ENCODE peak calls at places on chromosomes 16 and 17, in nine cellular contexts. G is RWPE2, K is heart left ventricle, E is progenitor cell of endocrine pancreas, O is Calu3, V is HFFc6, I is thoracic aorta, X is chondrocyte, Y is WTC11. T is an unnamed sample.

GRCh38 chr16:27598921-27599565 is 49.1 kb downstream of the KATNIP start:
- DNase-seq in G (no peak), K (no peak), E (no peak), O (no peak), V (no peak), I (no peak), X (peak), Y (no peak), T (no peak)

GRCh38 chr16:49431591-49432290 is 58.1 kb downstream of the C16orf78 start:
- DNase-seq in G (no peak), K (no peak), E (no peak), O (no peak), V (no peak), I (no peak), X (no peak), Y (no peak), T (no peak)

GRCh38 chr17:1083451-1084187 is 86.7 kb downstream of the TIMM22 start:
- DNase-seq in G (no peak), K (no peak), E (no peak), O (no peak), V (no peak), I (no peak), X (no peak), Y (no peak), T (peak)

GRCh38 chr17:27380551-27380950 is 75.7 kb upstream of the KSR1 start:
- DNase-seq in G (no peak), K (no peak), E (no peak), O (no peak), V (no peak), I (no peak), X (peak), Y (no peak), T (no peak)

GRCh38 chr17:44981221-44981968 is 13.3 kb upstream of the C1QL1 start:
- DNase-seq in G (no peak), K (no peak), E (no peak), O (peak), V (peak), I (no peak), X (no peak), Y (no peak), T (peak)

GRCh38 chr17:81411305-81411704 is 16.0 kb downstream of the BAHCC1 start:
- DNase-seq in G (no peak), K (no peak), E (no peak), O (no peak), V (no peak), I (no peak), X (no peak), Y (no peak), T (no peak)

GRCh38 chr16:4556580-4556979 is 440 bp downstream of the C16orf96 start:
- DNase-seq in G (no peak), K (no peak), E (no peak), O (peak), V (no peak), I (no peak), X (no peak), Y (no peak), T (no peak)

GRCh38 chr16:16992986-16993783 is 477.6 kb downstream of the XYLT1 start:
- DNase-seq in G (no peak), K (no peak), E (no peak), O (no peak), V (no peak), I (no peak), X (no peak), Y (no peak), T (no peak)

GRCh38 chr17:49089094-49089493 is 43.5 kb upstream of the B4GALNT2 start:
- DNase-seq in G (no peak), K (no peak), E (no peak), O (no peak), V (no peak), I (no peak), X (no peak), Y (no peak), T (no peak)

GRCh38 chr17:77403854-77404253 is 263.1 kb downstream of the SEC14L1 start:
- DNase-seq in G (no peak), K (no peak), E (no peak), O (no peak), V (no peak), I (no peak), X (no peak), Y (no peak), T (no peak)

GRCh38 chr17:77398274-77398673 is 257.5 kb downstream of the SEC14L1 start:
- DNase-seq in G (no peak), K (no peak), E (no peak), O (no peak), V (no peak), I (no peak), X (no peak), Y (no peak), T (no peak)

GRCh38 chr17:77402159-77402731 is 261.5 kb downstream of the SEC14L1 start:
- DNase-seq in G (no peak), K (no peak), E (no peak), O (no peak), V (no peak), I (no peak), X (no peak), Y (no peak), T (no peak)

GRCh38 chr17:77399319-77399959 is 258.7 kb downstream of the SEC14L1 start:
- DNase-seq in G (no peak), K (no peak), E (no peak), O (no peak), V (no peak), I (no peak), X (no peak), Y (no peak), T (no peak)

GRCh38 chr17:77400445-77400870 is 259.7 kb downstream of the SEC14L1 start:
- DNase-seq in G (no peak), K (peak), E (no peak), O (no peak), V (no peak), I (no peak), X (no peak), Y (peak), T (peak)
- TF ChIP-seq CTCF in G (peak), K (peak), E (peak), O (no peak), V (peak), I (peak), X (peak), Y (no peak), T (peak)

GRCh38 chr17:79658811-79659207 is 48.0 kb upstream of the RBFOX3 start:
- DNase-seq in G (no peak), K (no peak), E (peak), O (peak), V (peak), I (no peak), X (no peak), Y (peak), T (peak)
- TF ChIP-seq CTCF in G (peak), K (no peak), E (peak), O (peak), V (peak), I (no peak), X (peak), Y (peak), T (peak)

GRCh38 chr17:80005360-80006338 is 30.0 kb downstream of the TBC1D16 start:
- DNase-seq in G (no peak), K (peak), E (peak), O (peak), V (peak), I (no peak), X (no peak), Y (peak), T (peak)
- TF ChIP-seq CTCF in G (peak), K (peak), E (peak), O (peak), V (peak), I (peak), X (peak), Y (peak), T (peak)

GRCh38 chr17:21164226-21165019 is 37.7 kb downstream of the DHRS7B start:
- DNase-seq in G (no peak), K (no peak), E (no peak), O (no peak), V (no peak), I (no peak), X (no peak), Y (no peak), T (no peak)

GRCh38 chr17:21167303-21167702 is 40.5 kb downstream of the DHRS7B start:
- DNase-seq in G (no peak), K (no peak), E (no peak), O (no peak), V (no peak), I (no peak), X (no peak), Y (no peak), T (no peak)

GRCh38 chr17:21168555-21168865 is 41.7 kb downstream of the DHRS7B start:
- DNase-seq in G (no peak), K (no peak), E (no peak), O (no peak), V (no peak), I (no peak), X (no peak), Y (no peak), T (no peak)

GRCh38 chr17:21166599-21167265 is 40.0 kb downstream of the DHRS7B start:
- DNase-seq in G (no peak), K (no peak), E (no peak), O (no peak), V (no peak), I (no peak), X (no peak), Y (no peak), T (no peak)

GRCh38 chr17:21165922-21166598 is 39.3 kb downstream of the DHRS7B start:
- DNase-seq in G (no peak), K (peak), E (no peak), O (no peak), V (no peak), I (no peak), X (no peak), Y (no peak), T (no peak)
- TF ChIP-seq CTCF in G (no peak), K (no peak), E (no peak), O (no peak), V (no peak), I (no peak), X (no peak), Y (no peak), T (no peak)

GRCh38 chr16:2056077-2056476 is 8.3 kb downstream of the TSC2 start:
- DNase-seq in G (no peak), K (no peak), E (no peak), O (no peak), V (no peak), I (no peak), X (no peak), Y (no peak), T (no peak)
- TF ChIP-seq CTCF in G (no peak), K (no peak), E (no peak), O (peak), V (peak), I (no peak), X (peak), Y (no peak), T (peak)

GRCh38 chr17:16425698-16426659 is 10.6 kb downstream of the TRPV2 start:
- DNase-seq in G (no peak), K (no peak), E (no peak), O (no peak), V (no peak), I (no peak), X (no peak), Y (no peak), T (no peak)

GRCh38 chr17:16425202-16425601 is 9.8 kb downstream of the TRPV2 start:
- DNase-seq in G (no peak), K (no peak), E (no peak), O (no peak), V (no peak), I (no peak), X (no peak), Y (no peak), T (no peak)

GRCh38 chr17:16430650-16431049 is 15.3 kb downstream of the TRPV2 start:
- DNase-seq in G (no peak), K (no peak), E (no peak), O (no peak), V (no peak), I (no peak), X (no peak), Y (no peak), T (no peak)

GRCh38 chr17:16427020-16427419 is 11.6 kb downstream of the TRPV2 start:
- DNase-seq in G (no peak), K (no peak), E (no peak), O (no peak), V (no peak), I (no peak), X (no peak), Y (no peak), T (no peak)

DNA sequence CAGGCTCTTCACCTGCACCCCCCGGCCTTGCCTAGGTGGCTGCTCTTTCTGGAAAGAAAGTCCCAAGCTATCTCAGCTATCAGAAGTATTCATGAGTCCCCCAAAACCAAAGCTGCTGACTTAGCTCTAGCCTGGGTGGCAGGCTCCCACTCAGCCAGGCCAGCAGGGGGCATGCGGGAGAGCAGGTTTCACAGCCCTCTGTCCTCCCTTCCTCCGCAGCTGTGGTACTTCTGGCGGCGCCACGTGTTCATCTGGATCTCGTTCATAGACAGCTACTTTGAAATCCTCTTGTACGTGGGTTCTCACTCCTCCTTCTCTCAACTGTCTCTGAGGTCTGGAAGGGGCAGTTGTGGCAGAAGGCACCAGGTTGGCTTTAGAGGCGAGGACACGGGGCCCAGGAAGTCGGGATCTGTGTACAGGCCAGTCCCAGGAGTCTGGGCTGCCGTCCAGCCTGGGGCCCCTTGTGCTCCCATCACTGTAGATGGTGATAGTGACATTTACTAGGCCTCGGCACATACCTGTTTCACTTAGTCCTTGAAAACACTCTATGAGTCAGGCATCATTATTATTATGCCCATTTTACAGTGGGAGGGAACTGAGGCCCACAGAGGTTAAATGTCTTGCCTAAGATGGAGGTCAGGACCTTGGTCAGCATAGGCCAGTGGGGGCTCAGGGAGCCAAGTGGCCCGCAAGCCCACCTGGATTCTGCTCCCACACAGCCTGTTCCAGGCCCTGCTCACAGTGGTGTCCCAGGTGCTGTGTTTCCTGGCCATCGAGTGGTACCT is 12.9 kb downstream of the TRPV2 start:
- DNase-seq in G (no peak), K (peak), E (peak), O (peak), V (peak), I (no peak), X (no peak), Y (peak), T (peak)
- TF ChIP-seq CTCF in G (peak), K (peak), E (peak), O (no peak), V (peak), I (peak), X (peak), Y (peak), T (peak)

GRCh38 chr17:5419356-5419958 is at the start of gene NUP88:
- DNase-seq in G (peak), K (peak), E (peak), O (peak), V (peak), I (peak), X (peak), Y (peak), T (peak)

GRCh38 chr17:5425826-5426225 is 5.8 kb downstream of the RPAIN start:
- DNase-seq in G (no peak), K (no peak), E (no peak), O (no peak), V (no peak), I (no peak), X (no peak), Y (no peak), T (no peak)

GRCh38 chr17:5419959-5420653 is at the start of gene RPAIN:
- DNase-seq in G (peak), K (peak), E (peak), O (peak), V (peak), I (peak), X (no peak), Y (peak), T (no peak)

GRCh38 chr17:5424909-5425308 is 4.9 kb downstream of the RPAIN start:
- DNase-seq in G (no peak), K (no peak), E (no peak), O (no peak), V (peak), I (no peak), X (no peak), Y (no peak), T (no peak)

DNA sequence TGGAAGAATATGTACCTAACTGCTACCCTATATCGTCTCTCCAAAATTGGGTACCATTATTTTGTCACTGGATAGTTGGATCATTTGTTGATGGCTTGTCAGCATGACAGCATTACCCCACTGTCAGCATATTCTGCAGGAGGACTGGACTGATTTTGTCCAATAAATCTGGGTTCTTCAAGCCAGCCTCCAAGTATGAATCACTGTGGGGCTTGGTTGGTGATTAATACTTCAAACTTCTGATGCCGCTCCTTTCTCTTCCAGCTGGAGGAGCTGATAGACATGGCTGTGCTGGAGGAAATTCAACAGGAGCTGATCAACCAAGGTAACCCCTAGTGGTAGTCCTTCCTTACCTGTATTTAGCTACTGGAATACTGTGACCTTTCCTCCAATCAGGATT is 2.5 kb downstream of the RPAIN start:
- DNase-seq in G (no peak), K (no peak), E (no peak), O (no peak), V (peak), I (no peak), X (no peak), Y (no peak), T (no peak)
- TF ChIP-seq CTCF in G (no peak), K (no peak), E (no peak), O (no peak), V (peak), I (no peak), X (no peak), Y (no peak), T (no peak)

DNA sequence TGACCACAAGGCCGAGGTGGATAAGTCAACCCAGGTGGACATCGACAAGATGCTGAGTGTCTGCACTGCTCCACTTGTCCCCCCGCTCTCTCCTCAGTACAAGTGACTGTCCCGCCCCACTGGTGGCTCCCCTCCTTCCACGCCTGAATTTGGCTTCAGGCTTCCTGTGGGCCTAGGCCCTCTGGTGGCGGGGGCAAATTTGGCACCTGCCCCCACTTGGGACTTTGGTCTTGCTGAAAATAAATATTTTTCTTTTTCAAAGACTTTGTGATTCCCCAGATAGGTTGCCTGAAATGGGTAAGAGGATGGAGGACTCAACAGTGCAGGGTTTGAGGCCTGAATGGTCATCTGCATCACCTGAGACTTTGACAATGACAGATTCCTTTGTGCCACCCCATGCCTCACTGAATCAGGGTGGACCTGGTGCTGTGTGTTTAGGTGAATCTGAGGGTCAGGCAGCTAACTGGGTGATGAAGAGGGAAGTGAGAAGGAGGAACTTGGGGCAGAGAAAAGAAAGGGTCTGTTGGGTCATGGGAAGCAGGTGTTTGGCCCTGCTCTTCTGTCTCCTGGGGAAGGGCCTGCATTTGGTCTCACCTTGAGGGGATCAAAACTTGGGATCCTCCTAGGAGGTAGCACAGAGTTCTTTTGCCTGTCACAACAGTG is 2.0 kb downstream of the C16orf86 start:
- DNase-seq in G (no peak), K (no peak), E (no peak), O (no peak), V (no peak), I (no peak), X (no peak), Y (no peak), T (no peak)
- TF ChIP-seq CTCF in G (no peak), K (no peak), E (no peak), O (peak), V (peak), I (no peak), X (no peak), Y (no peak), T (peak)